ENCODE peak calls at places on chromosomes 5 and 9, in four cellular contexts. E, T, A and R are unnamed samples.

GRCh38 chr9:38311382-38312270 is 80.9 kb upstream of the ALDH1B1 start:
- DNase-seq in E (peak; percentile 32), T (peak; percentile 79), A (no peak), R (no peak)

GRCh38 chr9:3758816-3759576 is 233.2 kb upstream of the RFX3 start:
- DNase-seq in A (no peak), E (no peak), T (no peak), R (no peak)

GRCh38 chr9:70949239-70949638 is 172.2 kb downstream of the TRPM3 start:
- DNase-seq in T (no peak), A (no peak), E (no peak), R (no peak)

GRCh38 chr9:105119166-105119565 is 125.3 kb upstream of the SLC44A1 start:
- DNase-seq in A (no peak), T (no peak), E (no peak), R (no peak)

GRCh38 chr5:54224083-54224836 is 86.1 kb downstream of the ARL15 start:
- DNase-seq in T (no peak), E (no peak), A (no peak), R (no peak)

GRCh38 chr5:51181495-51181894 is 201.8 kb upstream of the ISL1 start:
- DNase-seq in E (no peak), T (peak; percentile 84), A (no peak), R (no peak)

GRCh38 chr5:161314033-161314432 is 232.5 kb downstream of the GABRB2 start:
- DNase-seq in E (no peak), A (no peak), T (no peak), R (no peak)

GRCh38 chr5:113330533-113331200 is 104.1 kb downstream of the TSSK1B start:
- DNase-seq in T (no peak), E (no peak), A (no peak), R (no peak)

GRCh38 chr9:16653491-16654407 is 216.7 kb downstream of the BNC2 start:
- DNase-seq in T (no peak), E (peak; percentile 41), A (no peak), R (no peak)

GRCh38 chr5:95086932-95087818 is 197.7 kb downstream of the MCTP1 start:
- DNase-seq in E (no peak), A (no peak), T (no peak), R (no peak)

GRCh38 chr5:36392818-36393217 is 91.1 kb upstream of the RANBP3L start:
- DNase-seq in A (no peak), T (no peak), E (no peak), R (no peak)

GRCh38 chr9:101995231-101995630 is 256.8 kb upstream of the GRIN3A start:
- DNase-seq in E (no peak), A (no peak), T (no peak), R (no peak)

GRCh38 chr5:167245871-167246270 is 1045.6 kb upstream of the WWC1 start:
- DNase-seq in A (no peak), E (peak; percentile 64), T (no peak), R (no peak)

DNA sequence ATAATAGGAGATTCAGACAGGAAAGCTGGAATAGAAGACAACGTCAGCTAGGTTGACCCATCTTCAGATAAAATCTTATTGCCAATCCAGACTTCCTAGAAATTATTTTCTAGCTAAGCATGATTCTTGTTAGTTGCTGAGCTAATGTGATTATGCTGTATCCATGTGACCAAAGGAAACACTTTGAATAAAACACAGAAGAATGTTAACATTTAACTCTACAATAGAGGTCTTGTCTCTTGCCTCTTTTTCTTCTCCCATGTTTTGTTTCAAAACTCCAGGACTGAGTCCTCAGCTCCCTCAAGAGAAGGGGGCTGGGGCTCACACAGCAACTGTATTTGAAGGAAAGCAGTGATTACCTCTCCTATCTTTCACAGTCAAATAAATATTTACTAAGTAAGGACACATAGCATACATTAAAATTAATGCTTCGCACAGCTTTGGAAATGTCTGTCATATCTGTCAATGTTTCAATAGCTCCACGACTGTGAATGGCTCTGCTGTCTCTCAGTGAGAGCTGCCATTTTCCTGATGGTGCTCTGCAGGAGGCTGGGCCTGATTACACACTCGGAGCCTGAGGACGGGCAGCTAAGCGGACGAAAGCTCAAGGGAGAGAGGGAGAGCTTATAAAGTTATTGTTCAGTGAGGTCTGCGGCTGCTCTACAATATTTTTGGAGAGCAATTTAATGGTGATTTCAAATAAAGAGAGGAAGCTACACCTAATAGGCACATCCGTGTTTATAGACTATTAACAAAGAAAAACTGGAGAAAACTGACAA is 64.8 kb upstream of the ZNF462 start:
- DNase-seq in E (no peak), A (no peak), T (no peak), R (no peak)
- H3K27ac ChIP-seq in E (no peak overlapping the region), A (peak overlapping the region; percentile 88), T (no peak overlapping the region), R (no peak overlapping the region)

GRCh38 chr9:91857291-91857781 is 92.7 kb downstream of the ROR2 start:
- DNase-seq in T (no peak), A (no peak), E (peak; percentile 57), R (no peak)
- H3K27ac ChIP-seq in T (peak overlapping the region; percentile 17), A (no peak overlapping the region), E (no peak overlapping the region), R (no peak overlapping the region)

DNA sequence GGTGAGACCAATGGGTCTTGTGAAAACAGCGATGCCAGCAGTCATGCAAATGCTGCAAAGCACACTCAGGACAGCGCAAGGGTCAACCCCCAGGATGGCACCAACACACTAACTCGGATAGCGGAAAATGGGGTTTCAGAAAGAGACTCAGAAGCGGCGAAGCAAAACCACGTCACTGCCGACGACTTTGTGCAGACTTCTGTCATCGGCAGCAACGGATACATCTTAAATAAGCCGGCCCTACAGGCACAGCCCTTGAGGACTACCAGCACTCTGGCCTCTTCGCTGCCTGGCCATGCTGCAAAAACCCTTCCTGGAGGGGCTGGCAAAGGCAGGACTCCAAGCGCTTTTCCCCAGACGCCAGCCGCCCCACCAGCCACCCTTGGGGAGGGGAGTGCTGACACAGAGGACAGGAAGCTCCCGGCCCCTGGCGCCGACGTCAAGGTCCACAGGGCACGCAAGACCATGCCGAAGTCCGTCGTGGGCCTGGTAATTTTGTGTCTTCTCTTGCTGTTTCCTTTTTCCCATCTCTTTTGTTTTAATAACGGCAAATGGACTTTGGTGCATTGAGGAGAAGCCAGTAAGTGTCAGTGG is 98.0 kb downstream of the EHMT1 start:
- DNase-seq in E (no peak), A (no peak), T (no peak), R (no peak)
- H3K27ac ChIP-seq in E (no peak overlapping the region), A (no peak overlapping the region), T (no peak overlapping the region), R (no peak overlapping the region)

DNA sequence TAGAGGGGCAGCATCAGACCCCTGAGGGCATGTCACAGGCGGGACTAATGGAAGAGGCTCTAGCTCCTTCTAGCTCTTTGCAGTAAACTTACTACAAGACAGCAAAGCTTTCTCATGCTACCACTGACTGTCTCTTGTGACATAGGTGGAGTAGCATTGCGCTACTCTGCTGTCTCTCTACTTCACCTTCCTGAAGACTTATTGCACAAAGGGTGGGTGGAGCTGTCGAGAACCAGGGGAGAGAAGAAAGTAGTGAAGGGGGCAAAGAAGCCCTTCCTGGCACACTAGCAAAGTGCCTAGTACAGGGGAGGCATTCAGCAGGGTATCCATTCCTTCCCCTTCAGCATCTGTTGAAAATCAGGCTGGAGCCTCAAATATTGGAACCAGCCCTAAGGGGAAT is 36.1 kb upstream of the NEK6 start:
- DNase-seq in A (no peak), T (no peak), E (no peak), R (no peak)
- H3K27ac ChIP-seq in A (no peak overlapping the region), T (no peak overlapping the region), E (no peak overlapping the region), R (no peak overlapping the region)

GRCh38 chr9:4837126-4837767 is 44.5 kb downstream of the RCL1 start:
- DNase-seq in A (no peak), T (no peak), E (no peak), R (no peak)
- H3K27ac ChIP-seq in A (peak overlapping the region; percentile 45), T (no peak overlapping the region), E (no peak overlapping the region), R (peak overlapping the region; percentile 64)

GRCh38 chr5:133480366-133480765 is 132.0 kb downstream of the FSTL4 start:
- DNase-seq in E (no peak), T (no peak), A (no peak), R (peak; percentile 59)

GRCh38 chr5:133483406-133484090 is 128.8 kb downstream of the FSTL4 start:
- DNase-seq in E (no peak), T (no peak), A (no peak), R (peak; percentile 46)

GRCh38 chr5:133478611-133479010 is 133.7 kb downstream of the FSTL4 start:
- DNase-seq in T (no peak), E (no peak), A (no peak), R (peak; percentile 52)

GRCh38 chr5:133480866-133481265 is 131.5 kb downstream of the FSTL4 start:
- DNase-seq in A (no peak), T (no peak), E (no peak), R (peak; percentile 40)

GRCh38 chr5:133482033-133482432 is 130.3 kb downstream of the FSTL4 start:
- DNase-seq in A (no peak), T (no peak), E (no peak), R (no peak)
- H3K27ac ChIP-seq in A (no peak overlapping the region), T (no peak overlapping the region), E (no peak overlapping the region), R (no peak overlapping the region)

GRCh38 chr9:132597073-132597775 is 14.8 kb downstream of the BARHL1 start:
- DNase-seq in T (no peak), A (no peak), E (no peak), R (no peak)

GRCh38 chr9:132594412-132594811 is 12.0 kb downstream of the BARHL1 start:
- DNase-seq in A (no peak), T (no peak), E (no peak), R (no peak)

GRCh38 chr9:132592451-132592850 is 10.0 kb downstream of the BARHL1 start:
- DNase-seq in E (peak; percentile 46), A (no peak), T (no peak), R (no peak)

GRCh38 chr9:132596200-132596599 is 13.8 kb downstream of the BARHL1 start:
- DNase-seq in T (no peak), A (no peak), E (no peak), R (no peak)

DNA sequence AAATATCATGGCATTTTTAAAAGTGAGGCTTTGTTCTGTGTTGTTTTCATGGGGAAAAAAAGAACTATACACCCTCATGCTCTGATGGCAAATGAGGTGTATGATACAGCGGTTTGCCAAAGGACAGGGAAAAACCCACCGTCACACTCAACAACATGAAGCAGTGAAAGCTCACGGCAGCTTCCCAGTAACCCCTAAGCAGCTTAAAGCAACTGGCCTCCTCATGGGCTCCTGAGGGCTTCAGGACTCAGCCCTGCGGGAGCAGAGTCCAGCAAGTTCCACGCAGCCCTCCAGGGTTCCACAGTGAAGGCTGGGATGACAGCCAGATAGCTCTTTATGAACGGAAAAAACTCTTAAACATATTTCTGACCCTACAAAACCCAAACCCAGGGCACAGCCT is 12.9 kb downstream of the BARHL1 start:
- DNase-seq in E (no peak), A (no peak), T (no peak), R (no peak)
- H3K27ac ChIP-seq in E (no peak overlapping the region), A (no peak overlapping the region), T (no peak overlapping the region), R (no peak overlapping the region)

DNA sequence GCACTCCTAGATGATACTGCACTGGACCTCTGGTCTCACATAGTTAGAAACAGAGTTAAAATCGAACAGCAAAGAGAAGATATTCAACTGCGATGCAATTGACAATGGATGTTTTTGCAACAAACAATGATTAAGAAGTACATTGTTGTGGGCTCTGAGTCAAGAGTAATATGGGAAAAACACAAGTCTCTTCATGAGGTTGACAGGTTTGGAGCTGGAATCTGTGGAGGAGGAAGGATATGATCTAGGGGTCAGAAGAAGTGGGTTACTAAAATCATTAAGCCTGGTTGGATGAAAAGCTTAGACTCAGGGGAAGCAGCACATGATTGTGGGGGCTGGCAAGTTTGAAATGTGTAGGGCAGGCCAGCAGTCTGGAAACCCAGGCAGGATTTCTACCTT is 53.1 kb downstream of the PDCD1LG2 start:
- DNase-seq in T (no peak), A (no peak), E (no peak), R (no peak)
- H3K27ac ChIP-seq in T (no peak overlapping the region), A (no peak overlapping the region), E (no peak overlapping the region), R (no peak overlapping the region)

GRCh38 chr5:115330868-115331267 is 34.4 kb upstream of the CCDC112 start:
- DNase-seq in A (no peak), E (no peak), T (no peak), R (no peak)
- H3K27ac ChIP-seq in A (no peak overlapping the region), E (no peak overlapping the region), T (no peak overlapping the region), R (no peak overlapping the region)